ENCODE peak calls at places on chromosomes 3 and 15, in five cellular contexts. D, Q, E, L and U are unnamed samples.

GRCh38 chr3:134351421-134351820 is 22.8 kb downstream of the AMOTL2 start:
- DNase-seq in L (no peak), E (peak), D (no peak), Q (no peak), U (no peak)

GRCh38 chr3:26070854-26071253 is 281.0 kb downstream of the OXSM start:
- DNase-seq in L (no peak), D (no peak), E (no peak), Q (no peak), U (no peak)

GRCh38 chr3:17678116-17678741 is 64.2 kb downstream of the TBC1D5 start:
- DNase-seq in D (no peak), L (no peak), Q (peak), E (no peak), U (no peak)

GRCh38 chr15:75669191-75669878 is 21.6 kb downstream of the SNX33 start:
- DNase-seq in E (no peak), L (peak), Q (no peak), D (no peak), U (no peak)

GRCh38 chr15:34084086-34084485 is 17.6 kb downstream of the EMC7 start:
- DNase-seq in Q (peak), D (no peak), L (peak), E (peak), U (no peak)

GRCh38 chr3:168398371-168399030 is 302.8 kb upstream of the GOLIM4 start:
- DNase-seq in Q (no peak), D (no peak), L (no peak), E (no peak), U (no peak)

GRCh38 chr15:82891025-82891390 is 61.5 kb downstream of the HOMER2 start:
- DNase-seq in L (no peak), E (no peak), Q (no peak), D (no peak), U (no peak)

GRCh38 chr15:63322541-63322940 is 45.1 kb downstream of the APH1B start:
- DNase-seq in Q (peak), D (peak), E (no peak), L (no peak), U (peak)